ENCODE peak calls at places on chromosomes 11 and 22, in six cellular contexts. W, H, R, D, V and A are unnamed samples.

GRCh38 chr11:75800136-75800675 is 14.8 kb upstream of the UVRAG start:
- DNase-seq in W (no peak), H (no peak), R (no peak), D (no peak), V (no peak), A (no peak)

GRCh38 chr11:68020575-68020974 is 9.9 kb upstream of the NDUFS8 start:
- DNase-seq in W (no peak), H (peak), R (no peak), D (no peak), V (no peak), A (no peak)

GRCh38 chr11:73360743-73361369 is 15.3 kb upstream of the RELT start:
- DNase-seq in W (no peak), H (no peak), R (no peak), D (no peak), V (no peak), A (no peak)

GRCh38 chr22:36343720-36344105 is 44.1 kb downstream of the MYH9 start:
- DNase-seq in W (peak), H (no peak), R (no peak), D (no peak), V (no peak), A (no peak)

GRCh38 chr11:77113382-77114088 is 10.9 kb downstream of the OMP start:
- DNase-seq in W (peak), H (peak), R (peak), D (no peak), V (no peak), A (no peak)

GRCh38 chr22:40679249-40679963 is at the start of gene MCHR1:
- DNase-seq in W (no peak), H (no peak), R (no peak), D (no peak), V (no peak), A (no peak)

GRCh38 chr11:66339163-66339675 is 3.0 kb upstream of the RIN1 start:
- DNase-seq in W (no peak), H (no peak), R (no peak), D (peak), V (no peak), A (peak)

GRCh38 chr11:130211781-130212401 is 52.3 kb downstream of the ST14 start:
- DNase-seq in W (peak), H (no peak), R (no peak), D (no peak), V (no peak), A (peak)

GRCh38 chr11:130737866-130738431 is 178.3 kb downstream of the SNX19 start:
- DNase-seq in W (peak), H (peak), R (no peak), D (no peak), V (no peak), A (no peak)

GRCh38 chr11:56103210-56103737 is at the start of gene OR8H2:
- DNase-seq in W (no peak), H (no peak), R (no peak), D (no peak), V (no peak), A (no peak)

GRCh38 chr22:46068908-46069481 is 81.3 kb upstream of the PPARA start:
- DNase-seq in W (peak), H (peak), R (no peak), D (peak), V (no peak), A (peak)

GRCh38 chr11:84905411-84905810 is 721.7 kb downstream of the DLG2 start:
- DNase-seq in W (no peak), H (no peak), R (no peak), D (no peak), V (no peak), A (no peak)

GRCh38 chr22:49042066-49042465 is 785.6 kb downstream of the BRD1 start:
- DNase-seq in W (no peak), H (no peak), R (no peak), D (no peak), V (no peak), A (no peak)

GRCh38 chr11:102026217-102026616 is 21.0 kb upstream of the CFAP300 start:
- DNase-seq in W (no peak), H (no peak), R (no peak), D (no peak), V (no peak), A (no peak)

GRCh38 chr11:73929388-73929787 is 21.4 kb upstream of the DNAJB13 start:
- DNase-seq in W (no peak), H (no peak), R (no peak), D (no peak), V (no peak), A (no peak)

GRCh38 chr11:68045900-68046299 is 7.1 kb downstream of the TCIRG1 start:
- DNase-seq in W (no peak), H (no peak), R (no peak), D (no peak), V (no peak), A (no peak)

GRCh38 chr22:48896766-48897637 is 930.7 kb downstream of the BRD1 start:
- DNase-seq in W (no peak), H (no peak), R (no peak), D (no peak), V (no peak), A (peak)

GRCh38 chr11:75547617-75548054 is 14.4 kb upstream of the SERPINH1 start:
- DNase-seq in W (peak), H (peak), R (peak), D (peak), V (no peak), A (no peak)

GRCh38 chr11:35216962-35217667 is 78.1 kb downstream of the CD44 start:
- DNase-seq in W (peak), H (no peak), R (no peak), D (no peak), V (no peak), A (no peak)

GRCh38 chr22:27867114-27867957 is 51.7 kb downstream of the PITPNB start:
- DNase-seq in W (no peak), H (peak), R (no peak), D (no peak), V (no peak), A (no peak)

DNA sequence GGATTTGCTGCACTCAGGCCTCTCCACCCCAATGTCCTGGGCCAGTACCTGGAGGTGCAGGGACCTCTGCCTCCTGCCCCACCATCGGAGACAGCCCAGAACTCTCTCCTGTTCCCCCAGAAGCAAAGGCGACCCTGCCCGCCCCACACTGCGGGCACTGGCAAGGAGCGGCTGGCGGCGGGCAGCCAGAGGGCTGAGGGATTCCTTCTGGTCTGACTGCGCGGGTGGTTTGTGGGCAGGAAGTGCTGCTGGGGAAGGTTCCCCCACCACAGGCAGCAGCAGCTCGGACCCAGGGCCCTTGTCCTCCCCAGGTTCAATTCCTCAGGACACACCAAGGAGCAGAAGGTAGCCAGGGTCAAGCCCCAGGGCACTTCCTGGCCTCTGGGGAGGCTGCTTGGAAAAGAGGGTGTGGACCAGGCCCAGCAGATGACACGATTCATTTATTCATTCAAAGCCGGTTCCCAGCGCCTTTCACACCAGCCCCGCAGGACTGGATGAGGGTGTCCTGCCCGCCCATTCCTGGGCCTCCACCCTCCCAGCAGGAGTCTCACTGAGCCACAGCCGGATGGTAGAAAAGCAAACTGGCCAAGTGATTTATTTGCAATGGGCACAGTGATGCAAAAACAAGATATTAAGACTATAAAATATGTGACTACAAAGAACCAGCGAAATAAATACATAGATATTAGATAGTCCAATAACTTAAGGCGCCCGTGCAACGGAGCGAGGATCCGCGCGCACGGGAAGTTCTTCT is 1.2 kb downstream of the PHLDA2 start:
- DNase-seq in W (no peak), H (peak), R (no peak), D (no peak), V (no peak), A (peak)
- H3K27ac ChIP-seq in W (no peak), H (no peak), R (no peak), D (no peak), V (peak), A (peak)

GRCh38 chr22:23289851-23290724 is 109.8 kb downstream of the BCR start:
- DNase-seq in W (peak), H (peak), R (peak), D (peak), V (no peak), A (no peak)
- TF ChIP-seq CTCF in W (peak), H (peak), R (peak), D (peak), V (peak), A (peak)

GRCh38 chr22:42717197-42717967 is 3.3 kb downstream of the A4GALT start:
- DNase-seq in W (no peak), H (peak), R (peak), D (no peak), V (no peak), A (no peak)

GRCh38 chr22:42720263-42721044 is at the start of gene A4GALT:
- DNase-seq in W (no peak), H (peak), R (no peak), D (no peak), V (no peak), A (no peak)

GRCh38 chr22:42719656-42720262 is 911 bp downstream of the A4GALT start:
- DNase-seq in W (no peak), H (no peak), R (no peak), D (no peak), V (no peak), A (no peak)

GRCh38 chr22:42721045-42721434 is 370 bp upstream of the A4GALT start:
- DNase-seq in W (no peak), H (peak), R (no peak), D (no peak), V (no peak), A (no peak)

GRCh38 chr22:42719133-42719532 is 1.5 kb downstream of the A4GALT start:
- DNase-seq in W (no peak), H (peak), R (no peak), D (peak), V (no peak), A (no peak)
- H3K4me3 ChIP-seq in W (no peak), H (no peak), R (no peak), D (peak), V (peak), A (peak)

GRCh38 chr11:1824221-1825038 is 10.4 kb upstream of the SYT8 start:
- DNase-seq in W (no peak), H (no peak), R (no peak), D (no peak), V (no peak), A (no peak)
- H3K27ac ChIP-seq in W (no peak), H (no peak), R (no peak), D (peak), V (no peak), A (no peak)

GRCh38 chr22:39292002-39292401 is 27.4 kb downstream of the RPL3 start:
- DNase-seq in W (peak), H (no peak), R (no peak), D (no peak), V (no peak), A (no peak)

GRCh38 chr22:39290724-39291161 is 28.7 kb downstream of the RPL3 start:
- DNase-seq in W (peak), H (peak), R (no peak), D (no peak), V (no peak), A (peak)

GRCh38 chr22:39292561-39293074 is 26.8 kb downstream of the RPL3 start:
- DNase-seq in W (peak), H (peak), R (peak), D (peak), V (peak), A (peak)

GRCh38 chr22:39290248-39290720 is 29.1 kb downstream of the RPL3 start:
- DNase-seq in W (no peak), H (no peak), R (no peak), D (no peak), V (no peak), A (peak)

GRCh38 chr22:39291501-39291900 is 27.9 kb downstream of the RPL3 start:
- DNase-seq in W (no peak), H (no peak), R (no peak), D (no peak), V (no peak), A (no peak)
- TF ChIP-seq CTCF in W (no peak), H (peak), R (peak), D (no peak), V (no peak), A (peak)

GRCh38 chr11:26820739-26821138 is 98.9 kb upstream of the SLC5A12 start:
- DNase-seq in W (no peak), H (peak), R (no peak), D (no peak), V (no peak), A (no peak)
- H3K4me3 ChIP-seq in W (no peak), H (no peak), R (no peak), D (no peak), V (no peak), A (no peak)

GRCh38 chr11:69122642-69123431 is 32.9 kb upstream of the SMIM38 start:
- DNase-seq in W (peak), H (peak), R (no peak), D (peak), V (no peak), A (peak)
- H3K27ac ChIP-seq in W (peak), H (no peak), R (no peak), D (peak), V (peak), A (peak)